ENCODE peak calls at places on chromosomes 11 and 22, in six cellular contexts. C, J, W, M, X and G are unnamed samples.

GRCh38 chr11:68021167-68021787 is 9.2 kb upstream of the NDUFS8 start:
- DNase-seq in C (no peak), J (no peak), M (no peak), X (no peak), W (peak; percentile 24), G (no peak)

GRCh38 chr11:42234381-42235035 is 775.1 kb upstream of the LRRC4C start:
- DNase-seq in J (no peak), W (no peak), M (no peak), C (peak; percentile 27), X (no peak), G (no peak)

GRCh38 chr11:60857378-60858232 is 1.9 kb upstream of the PTGDR2 start:
- DNase-seq in X (no peak), M (no peak), C (no peak), J (no peak), W (no peak), G (no peak)

GRCh38 chr11:101288392-101288791 is 158.8 kb upstream of the PGR start:
- DNase-seq in W (no peak), M (no peak), J (no peak), C (no peak), X (no peak), G (no peak)

GRCh38 chr11:38900156-38900679 is 2302.2 kb upstream of the RAG2 start:
- DNase-seq in M (no peak), J (no peak), X (no peak), W (no peak), C (no peak), G (no peak)

GRCh38 chr11:133830931-133831907 is 14.1 kb downstream of the SPATA19 start:
- DNase-seq in W (no peak), M (no peak), X (no peak), J (no peak), C (no peak), G (no peak)

GRCh38 chr11:23192256-23192655 is 332.0 kb upstream of the CCDC179 start:
- DNase-seq in X (no peak), J (no peak), C (peak; percentile 35), M (no peak), W (no peak), G (no peak)

GRCh38 chr22:42500164-42500835 is 19.3 kb downstream of the RRP7A start:
- DNase-seq in M (peak; percentile 90), X (peak; percentile 95), W (peak; percentile 71), J (peak; percentile 70), C (peak; percentile 58), G (peak; percentile 94)

GRCh38 chr22:42793848-42794405 is 63.1 kb downstream of the ARFGAP3 start:
- DNase-seq in C (no peak), X (no peak), W (no peak), J (no peak), M (peak; percentile 16), G (no peak)

GRCh38 chr22:23380911-23381310 is 199.2 kb downstream of the IGLL1 start:
- DNase-seq in J (no peak), W (no peak), M (no peak), X (no peak), C (no peak), G (no peak)

GRCh38 chr11:111555255-111555654 is 14.7 kb downstream of the LAYN start:
- DNase-seq in C (peak; percentile 76), J (no peak), W (no peak), X (no peak), M (no peak), G (no peak)

GRCh38 chr11:94740975-94741707 is 27.0 kb upstream of the AMOTL1 start:
- DNase-seq in J (no peak), C (peak; percentile 67), W (peak; percentile 30), X (peak; percentile 27), M (peak; percentile 35), G (peak; percentile 4)

GRCh38 chr11:19698493-19699292 is 13.9 kb upstream of the NAV2 start:
- DNase-seq in M (no peak), C (peak; percentile 98), J (peak; percentile 82), W (no peak), X (no peak), G (no peak)

GRCh38 chr11:132450631-132451030 is 1080.2 kb downstream of the NTM start:
- DNase-seq in J (no peak), M (no peak), W (no peak), C (no peak), X (no peak), G (no peak)

GRCh38 chr11:23931443-23931842 is 565.4 kb upstream of the LUZP2 start:
- DNase-seq in W (no peak), J (no peak), C (no peak), M (no peak), X (no peak), G (no peak)

GRCh38 chr11:12694182-12694531 is 19.9 kb downstream of the TEAD1 start:
- DNase-seq in J (no peak), C (no peak), M (no peak), W (no peak), X (no peak), G (peak; percentile 24)

GRCh38 chr11:59011672-59012071 is 72.4 kb downstream of the GLYATL1 start:
- DNase-seq in M (no peak), W (peak; percentile 8), J (no peak), C (no peak), X (no peak), G (no peak)

GRCh38 chr11:77069969-77070582 is 3.3 kb downstream of the CAPN5 start:
- DNase-seq in C (no peak), X (no peak), W (no peak), J (no peak), M (peak; percentile 9), G (no peak)

GRCh38 chr22:46830001-46830715 is 67.7 kb downstream of the TBC1D22A start:
- DNase-seq in X (no peak), W (no peak), M (no peak), J (peak; percentile 71), C (peak; percentile 73), G (no peak)

DNA sequence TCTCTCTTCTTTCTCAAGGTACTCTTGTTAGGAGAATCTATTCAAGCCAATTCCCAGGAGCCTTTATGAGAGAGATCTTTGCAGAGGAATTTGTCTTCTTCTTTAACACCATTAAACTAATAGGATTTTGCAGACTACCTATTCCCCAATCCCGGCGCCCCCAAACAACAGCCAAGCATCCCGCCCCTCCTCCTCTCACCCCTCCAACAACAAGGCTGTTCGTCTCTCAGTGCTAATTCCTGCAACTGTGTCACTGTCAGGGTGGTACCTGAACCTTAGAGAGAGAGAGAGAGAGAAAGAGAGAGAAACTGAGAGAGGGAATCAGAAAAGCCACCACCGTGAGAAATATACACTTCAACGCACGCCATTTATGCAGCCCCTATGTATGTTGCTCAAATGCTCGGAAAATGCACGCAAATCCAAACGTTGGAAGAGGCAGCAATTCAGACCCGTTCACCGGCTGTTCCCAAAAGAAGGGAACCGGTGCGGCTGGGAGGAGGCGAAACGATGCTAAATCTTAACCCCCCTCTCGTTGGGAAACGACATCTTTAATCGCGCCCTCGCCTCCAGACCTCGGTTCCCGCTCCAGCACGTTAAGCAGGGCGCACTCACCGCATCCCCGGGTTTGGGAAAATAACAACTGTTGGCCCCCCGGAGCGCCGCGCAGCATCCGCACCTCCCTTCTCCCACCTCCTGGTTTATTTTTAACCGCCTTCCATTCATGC is 943 bp downstream of the KCNA4 start:
- DNase-seq in C (no peak), J (no peak), W (no peak), X (no peak), M (no peak), G (no peak)
- H3K4me3 ChIP-seq in C (no peak overlapping the region), J (peak overlapping the region; percentile 39), W (peak overlapping the region; percentile 76), X (no peak overlapping the region), M (peak overlapping the region; percentile 24), G (no peak overlapping the region)

DNA sequence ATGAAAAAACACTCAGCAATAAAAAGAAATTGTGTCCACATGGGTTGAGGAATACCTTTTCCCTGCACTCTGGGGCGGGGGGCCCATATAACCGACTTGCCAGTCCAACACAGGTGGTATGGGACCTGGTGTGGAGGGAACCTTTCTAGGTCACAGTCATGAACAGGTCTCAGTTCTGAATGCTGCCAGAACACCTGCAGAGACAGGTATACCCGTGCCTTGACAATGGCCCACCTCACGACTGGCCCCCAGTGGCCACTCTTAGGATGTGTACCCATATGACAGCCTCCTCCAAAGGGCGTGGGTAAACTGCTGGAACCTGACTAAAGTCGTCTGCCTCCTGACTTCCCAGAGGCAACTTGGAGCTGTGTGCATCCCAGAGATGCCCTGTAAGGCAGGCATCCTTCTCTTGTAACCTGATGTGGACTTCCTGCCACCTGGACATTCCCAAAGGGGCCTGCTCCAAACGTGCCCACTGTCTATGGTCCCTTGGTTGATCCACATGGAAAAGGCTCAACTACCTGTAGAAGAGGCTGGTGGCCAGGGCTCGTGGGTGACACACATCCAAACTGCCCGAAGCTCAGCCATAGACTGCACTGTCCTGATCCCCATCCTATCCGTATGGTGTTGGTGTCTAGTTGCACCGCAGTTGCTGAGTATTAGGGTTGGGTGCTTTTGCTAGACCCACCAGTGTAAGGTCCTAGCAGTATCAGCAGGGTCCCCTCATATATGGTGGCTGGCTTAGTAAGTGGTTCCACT is 859.3 kb downstream of the BRD1 start:
- DNase-seq in M (peak; percentile 5), W (peak; percentile 7), C (no peak), X (peak; percentile 17), J (peak; percentile 34), G (no peak)
- TF ChIP-seq CTCF in M (no peak), W (no peak), C (peak; percentile 37), X (peak; percentile 37), J (no peak), G (no peak)

DNA sequence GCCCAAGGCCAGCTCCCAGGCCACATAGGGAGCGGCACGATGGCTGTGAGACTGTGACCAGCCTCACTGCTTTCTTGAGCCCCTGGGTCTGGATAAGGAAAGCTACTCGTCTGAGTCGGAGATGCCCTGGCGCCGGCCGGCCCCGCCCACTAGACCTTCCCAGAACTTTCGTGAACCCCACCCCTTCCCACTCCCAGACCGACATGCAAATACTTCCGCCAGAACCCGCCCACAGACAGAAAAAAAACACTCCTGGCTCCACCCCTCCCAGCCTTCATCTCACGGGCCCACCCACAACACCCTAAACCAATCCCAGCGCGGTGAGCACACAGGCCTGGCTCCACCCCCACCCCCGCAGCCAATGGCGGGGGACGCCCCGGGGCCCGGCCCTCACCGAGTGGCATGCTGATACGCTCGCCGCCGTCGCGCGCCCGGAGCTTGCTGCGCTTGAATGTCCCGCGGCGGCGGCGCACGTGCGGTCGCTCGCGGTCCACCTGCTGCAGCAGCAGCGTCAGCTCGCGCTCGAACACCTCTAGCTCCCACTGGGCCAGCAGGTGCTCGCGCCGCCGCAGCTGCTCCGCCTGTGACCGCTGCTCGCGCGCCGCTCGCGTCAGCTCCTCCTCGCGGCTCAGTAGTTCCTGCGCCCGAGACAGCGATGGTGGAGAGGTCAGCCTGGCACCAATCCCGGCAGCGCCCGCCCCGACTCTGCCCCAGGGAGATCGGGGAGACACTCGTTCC is 7.0 kb downstream of the MAP3K11 start:
- DNase-seq in C (peak; percentile 94), M (peak; percentile 96), W (peak; percentile 99), J (peak; percentile 99), X (peak; percentile 79), G (no peak)
- H3K4me3 ChIP-seq in C (peak overlapping the region; percentile 27), M (peak overlapping the region; percentile 31), W (peak overlapping the region; percentile 8), J (peak overlapping the region; percentile 7), X (no peak overlapping the region), G (no peak overlapping the region)

DNA sequence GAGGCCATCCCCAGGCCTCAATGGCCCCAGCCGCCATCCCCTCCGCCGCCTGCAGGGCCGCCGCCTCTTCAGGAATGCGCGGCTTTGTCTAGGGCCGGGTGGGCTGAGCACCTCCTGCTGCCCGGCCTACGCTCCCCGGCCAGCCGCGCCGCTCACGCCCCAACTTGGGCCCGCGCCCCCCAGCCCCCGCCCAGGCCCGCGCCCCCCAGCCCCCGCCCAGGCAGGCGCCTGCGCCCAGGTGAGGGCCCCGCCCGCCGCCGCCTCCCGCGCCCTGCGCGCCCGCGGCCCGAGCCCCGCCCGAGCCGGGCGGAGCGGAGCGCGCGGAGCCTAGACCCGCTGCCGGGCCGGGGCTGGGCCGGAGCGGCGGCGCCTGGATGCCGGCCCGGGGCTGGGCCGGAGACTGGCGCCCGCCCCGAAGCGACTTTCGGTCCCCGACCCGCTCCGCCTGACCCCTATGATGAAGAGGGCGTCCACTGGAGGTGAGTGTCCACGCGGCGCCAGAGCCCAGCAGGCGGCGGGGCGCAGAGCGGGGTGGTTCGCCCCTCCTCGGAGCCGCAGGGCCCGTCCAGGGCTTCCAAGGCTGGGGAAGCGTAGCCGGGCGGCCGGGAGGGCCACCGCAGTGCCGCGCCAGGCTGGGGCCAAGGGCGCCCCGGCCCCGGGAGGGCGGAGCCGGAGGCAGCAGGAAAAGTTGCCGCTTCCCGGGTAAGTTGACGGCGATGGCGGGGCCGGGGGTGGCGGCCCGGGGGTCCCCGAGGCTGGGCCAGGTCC is 34.3 kb upstream of the PRODH start:
- DNase-seq in X (peak; percentile 88), C (no peak), J (no peak), W (peak; percentile 62), M (no peak), G (no peak)
- TF ChIP-seq CTCF in X (no peak), C (no peak), J (no peak), W (no peak), M (no peak), G (no peak)